ENCODE peak calls at places on chromosomes 16 and 17, in five cellular contexts. Y is CD8-positive, alpha-beta T cell; Z is activated CD4-positive, alpha-beta T cell treated with anti-CD3 and anti-CD28 coated beads, Interleukin-2, amount 10 ng/mL, durations not matched to agents 7 days and 5 days; M is HCT116; U is AG04450. L is an unnamed sample.

GRCh38 chr17:40561294-40561870 is 3.9 kb downstream of the CCR7 start:
- DNase-seq in M (no peak), Z (no peak), U (no peak), Y (peak), L (no peak)

GRCh38 chr17:47802341-47803022 is 19.1 kb downstream of the OSBPL7 start:
- DNase-seq in Y (peak), U (no peak), Z (peak), M (peak), L (peak)

GRCh38 chr17:37131064-37131463 is 182.3 kb downstream of the AATF start:
- DNase-seq in Y (no peak), Z (no peak), M (no peak), U (no peak), L (no peak)

GRCh38 chr16:86672215-86672863 is 94.0 kb downstream of the FOXL1 start:
- DNase-seq in Z (no peak), M (no peak), U (no peak), Y (no peak), L (no peak)

GRCh38 chr17:40290629-40291296 is 3.1 kb downstream of the CDC6 start:
- DNase-seq in Y (no peak), Z (peak), M (peak), U (peak), L (peak)

GRCh38 chr16:31120129-31120528 is 2.7 kb downstream of the KAT8 start:
- DNase-seq in U (no peak), Z (no peak), Y (no peak), M (no peak), L (no peak)

GRCh38 chr16:54431041-54431996 is 144.7 kb upstream of the IRX3 start:
- DNase-seq in Y (no peak), Z (no peak), M (no peak), U (no peak), L (no peak)

GRCh38 chr16:71885261-71885650 is 1.3 kb upstream of the ZNF821 start:
- DNase-seq in M (no peak), Y (no peak), Z (no peak), U (no peak), L (no peak)

GRCh38 chr16:70331588-70332358 is 14.9 kb upstream of the DDX19A start:
- DNase-seq in Y (no peak), M (no peak), U (no peak), Z (no peak), L (no peak)

GRCh38 chr17:32943206-32943605 is 15.3 kb downstream of the TMEM98 start:
- DNase-seq in Y (no peak), Z (no peak), U (no peak), M (no peak), L (no peak)

GRCh38 chr16:27244363-27244755 is 24.2 kb downstream of the NSMCE1 start:
- DNase-seq in Z (no peak), Y (peak), U (no peak), M (no peak), L (no peak)

GRCh38 chr16:86258713-86259112 is 251.6 kb upstream of the FOXF1 start:
- DNase-seq in M (no peak), Z (no peak), Y (no peak), U (peak), L (no peak)

GRCh38 chr17:56640116-56640515 is 46.6 kb downstream of the NOG start:
- DNase-seq in M (no peak), U (no peak), Y (no peak), Z (no peak), L (no peak)

GRCh38 chr16:15810411-15810810 is 46.4 kb downstream of the MYH11 start:
- DNase-seq in Z (no peak), Y (no peak), M (no peak), U (no peak), L (no peak)

GRCh38 chr16:4558026-4558425 is 1.9 kb downstream of the C16orf96 start:
- DNase-seq in U (no peak), Z (no peak), M (no peak), Y (no peak), L (no peak)

L was measured in immature natural killer cell.